ENCODE peak calls at places on chromosomes 7 and 10, in seven cellular contexts. G, D, Z, O, B, T and J are unnamed samples.

GRCh38 chr7:149205690-149206381 is 10.5 kb downstream of the ZNF282 start:
- DNase-seq in T (no peak), Z (no peak), B (no peak), G (no peak), D (no peak), O (no peak), J (no peak)

GRCh38 chr7:17706255-17706654 is 234.0 kb downstream of the SNX13 start:
- DNase-seq in G (no peak), O (no peak), Z (no peak), B (no peak), T (no peak), D (no peak), J (no peak)

GRCh38 chr10:118394557-118395194 is 52.6 kb upstream of the FAM204A start:
- DNase-seq in G (no peak), T (no peak), Z (no peak), O (no peak), B (no peak), D (no peak), J (no peak)

GRCh38 chr10:44995914-44996633 is 4.6 kb upstream of the ZNF22 start:
- DNase-seq in D (no peak), O (no peak), G (no peak), Z (no peak), B (peak), T (peak), J (no peak)

GRCh38 chr7:143882611-143883078 is 19.3 kb downstream of the TCAF1 start:
- DNase-seq in T (peak), D (no peak), O (no peak), Z (peak), G (no peak), B (no peak), J (no peak)

GRCh38 chr7:80499350-80499955 is 12.4 kb downstream of the GNAT3 start:
- DNase-seq in D (no peak), O (no peak), Z (no peak), B (no peak), G (no peak), T (peak), J (no peak)

GRCh38 chr10:10798543-10799192 is 219.0 kb upstream of the CELF2 start:
- DNase-seq in B (peak), G (no peak), Z (no peak), T (no peak), D (no peak), O (no peak), J (no peak)

GRCh38 chr7:79430391-79430790 is 23.1 kb downstream of the MAGI2 start:
- DNase-seq in Z (no peak), T (no peak), D (no peak), B (no peak), O (no peak), G (no peak), J (no peak)

GRCh38 chr10:98423691-98424120 is 8.7 kb upstream of the PYROXD2 start:
- DNase-seq in D (no peak), G (no peak), Z (no peak), B (peak), O (peak), T (peak), J (no peak)

GRCh38 chr10:77478248-77478963 is 159.2 kb downstream of the KCNMA1 start:
- DNase-seq in T (no peak), Z (no peak), O (no peak), D (no peak), G (no peak), B (no peak), J (no peak)
- TF ChIP-seq TAF1 in T (no peak), Z (no peak), O (no peak), D (no peak), G (no peak), B (no peak), J (no peak)

GRCh38 chr10:132477066-132477397 is 60.6 kb upstream of the INPP5A start:
- DNase-seq in Z (no peak), O (no peak), D (no peak), B (peak), T (no peak), G (no peak), J (no peak)

GRCh38 chr10:132478341-132479023 is 59.1 kb upstream of the INPP5A start:
- DNase-seq in Z (no peak), D (no peak), T (no peak), B (no peak), G (peak), O (no peak), J (no peak)

GRCh38 chr10:132476146-132477065 is 61.2 kb upstream of the INPP5A start:
- DNase-seq in B (no peak), O (no peak), D (no peak), G (no peak), Z (no peak), T (no peak), J (no peak)

GRCh38 chr10:132479024-132479602 is 58.5 kb upstream of the INPP5A start:
- DNase-seq in D (no peak), G (peak), Z (no peak), B (no peak), O (no peak), T (no peak), J (no peak)

GRCh38 chr10:132477398-132478340 is 59.9 kb upstream of the INPP5A start:
- DNase-seq in D (no peak), T (no peak), B (no peak), G (no peak), Z (no peak), O (no peak), J (no peak)
- TF ChIP-seq TAF1 in D (no peak), T (no peak), B (no peak), G (no peak), Z (no peak), O (no peak), J (no peak)

GRCh38 chr7:1945558-1945957 is 275.5 kb downstream of the ELFN1 start:
- DNase-seq in D (no peak), B (no peak), O (no peak), Z (no peak), T (no peak), G (no peak), J (no peak)
- TF ChIP-seq TAF1 in D (no peak), B (no peak), O (no peak), Z (no peak), T (no peak), G (no peak), J (no peak)

DNA sequence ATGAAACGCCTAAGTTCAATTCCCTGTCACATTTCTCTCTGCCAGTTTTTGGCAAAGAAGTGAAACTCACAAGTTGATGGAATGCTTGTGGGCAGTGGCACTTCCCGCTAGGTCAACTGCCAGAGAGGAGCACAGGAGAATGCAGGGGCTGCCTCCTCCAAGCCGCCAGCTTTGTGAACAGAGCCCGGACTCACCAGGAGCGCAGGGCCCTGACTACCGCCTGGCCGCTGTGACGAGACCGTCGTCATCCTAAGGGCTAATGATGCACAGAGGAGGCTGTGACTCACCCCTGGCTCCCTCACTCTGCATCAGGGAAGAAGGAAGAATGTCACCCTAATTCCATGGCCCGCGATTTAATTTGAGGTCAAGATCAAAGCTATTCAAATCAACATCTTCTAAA is 123.9 kb downstream of the TAX1BP1 start:
- DNase-seq in D (no peak), G (no peak), O (no peak), B (no peak), Z (no peak), T (no peak), J (no peak)
- TF ChIP-seq TAF1 in D (no peak), G (no peak), O (no peak), B (no peak), Z (no peak), T (no peak), J (no peak)

DNA sequence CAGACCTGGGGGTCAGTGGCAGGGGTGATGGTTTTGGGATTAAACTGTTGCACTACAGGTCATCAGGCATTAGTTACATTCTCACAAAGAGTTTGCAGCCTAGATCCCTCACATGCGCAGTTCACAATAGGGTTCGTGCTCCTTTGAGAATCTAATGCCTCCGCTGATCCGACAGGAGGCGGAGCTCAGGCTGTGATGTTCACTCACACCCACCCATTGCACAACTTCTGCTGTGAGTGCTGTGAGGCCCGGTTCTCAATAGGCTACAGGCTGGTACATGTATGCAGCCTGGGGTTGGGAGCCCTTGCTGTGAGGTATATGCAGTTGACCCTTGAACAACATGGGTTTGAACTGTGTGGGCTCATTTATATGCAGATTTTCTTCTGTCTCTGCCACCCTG is 416.4 kb downstream of the GFRA1 start:
- DNase-seq in Z (no peak), O (no peak), D (no peak), T (no peak), B (no peak), G (no peak), J (no peak)
- TF ChIP-seq TAF1 in Z (no peak), O (no peak), D (no peak), T (no peak), B (no peak), G (no peak), J (no peak)

GRCh38 chr7:972670-973309 is 2.6 kb downstream of the COX19 start:
- DNase-seq in O (no peak), T (peak), B (no peak), G (no peak), Z (no peak), D (no peak), J (no peak)
- TF ChIP-seq TAF1 in O (no peak), T (no peak), B (no peak), G (no peak), Z (no peak), D (no peak), J (no peak)

DNA sequence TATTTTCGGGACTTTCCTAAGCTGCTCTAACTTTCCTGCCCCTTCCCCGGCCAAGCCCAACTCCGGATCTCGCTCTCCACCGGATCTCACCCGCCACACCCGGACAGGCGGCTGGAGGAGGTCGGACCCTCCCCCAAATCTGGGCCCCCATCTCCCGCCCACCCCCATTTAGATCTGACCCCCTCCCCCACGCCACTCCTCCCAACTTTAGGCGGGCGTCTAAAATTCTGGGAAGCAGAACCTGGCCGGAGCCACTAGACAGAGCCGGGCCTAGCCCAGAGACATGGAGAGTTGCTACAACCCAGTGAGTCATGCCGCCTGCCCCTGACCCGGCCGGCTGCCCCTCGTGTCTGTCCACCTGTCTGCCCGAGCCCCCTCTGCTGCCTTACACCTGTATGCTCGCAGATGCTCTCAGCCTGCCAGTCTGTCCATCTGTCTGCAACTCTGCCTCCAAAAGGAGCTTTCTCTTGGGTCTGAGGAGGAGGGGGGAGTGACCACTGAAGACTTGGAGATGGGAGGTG is at the start of gene NFKB2:
- DNase-seq in T (no peak), B (no peak), G (no peak), Z (peak), O (no peak), D (no peak), J (no peak)
- TF ChIP-seq TAF1 in T (no peak), B (peak), G (peak), Z (no peak), O (no peak), D (peak), J (peak)

GRCh38 chr10:83919187-83919586 is 220.1 kb upstream of the GHITM start:
- DNase-seq in O (no peak), Z (no peak), G (no peak), T (no peak), D (no peak), B (no peak), J (no peak)
- TF ChIP-seq TAF1 in O (no peak), Z (no peak), G (no peak), T (no peak), D (no peak), B (no peak), J (no peak)

DNA sequence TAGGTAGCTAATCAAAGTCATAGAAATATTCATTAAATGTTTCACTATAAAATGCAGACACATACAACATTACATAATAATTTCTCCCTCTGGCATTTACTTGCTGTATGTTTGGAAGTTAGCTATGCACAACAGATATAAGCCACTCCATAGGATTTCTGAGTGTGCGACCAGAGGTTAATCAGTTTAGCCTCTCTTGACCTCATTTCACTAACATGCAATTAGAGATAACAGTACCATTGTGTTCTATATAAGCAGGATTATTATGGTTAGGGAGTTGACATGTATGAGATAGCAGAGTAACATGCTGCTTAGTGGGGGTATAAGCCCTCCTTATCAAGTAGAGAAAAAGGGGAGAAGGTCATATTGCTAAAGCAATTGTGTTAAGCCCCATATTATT is 26.4 kb downstream of the GLUD1 start:
- DNase-seq in Z (peak), T (no peak), O (no peak), G (no peak), D (no peak), B (no peak), J (no peak)
- TF ChIP-seq TAF1 in Z (no peak), T (no peak), O (no peak), G (no peak), D (no peak), B (no peak), J (no peak)

GRCh38 chr10:31142026-31142425 is 110.4 kb upstream of the ZNF438 start:
- DNase-seq in B (no peak), T (no peak), O (no peak), D (no peak), G (no peak), Z (no peak), J (no peak)
- TF ChIP-seq TAF1 in B (no peak), T (no peak), O (no peak), D (no peak), G (no peak), Z (no peak), J (no peak)